ENCODE peak calls at places on chromosome 10, in eight cellular contexts. P, N, C, Y, K, J, B and V are unnamed samples.

GRCh38 chr10:35216303-35216905 is 89.8 kb downstream of the CREM start:
- DNase-seq in C (no peak), K (no peak), P (peak), J (no peak), B (peak), Y (peak), N (peak), V (peak)

GRCh38 chr10:88949912-88950664 is 2.5 kb downstream of the ACTA2 start:
- DNase-seq in C (no peak), N (peak), J (no peak), Y (no peak), B (no peak), K (no peak), P (no peak), V (no peak)

GRCh38 chr10:60711496-60711895 is 66.8 kb upstream of the CDK1 start:
- DNase-seq in K (no peak), P (no peak), Y (no peak), B (no peak), C (no peak), J (no peak), N (no peak), V (no peak)

GRCh38 chr10:25084447-25084846 is 68.0 kb downstream of the THNSL1 start:
- DNase-seq in J (no peak), P (no peak), N (no peak), Y (no peak), C (no peak), B (no peak), K (no peak), V (no peak)

GRCh38 chr10:3848005-3848767 is 63.2 kb upstream of the KLF6 start:
- DNase-seq in N (peak), Y (no peak), C (no peak), J (no peak), P (no peak), B (no peak), K (no peak), V (no peak)

GRCh38 chr10:119489572-119490326 is 52.8 kb downstream of the RGS10 start:
- DNase-seq in K (peak), P (no peak), N (peak), B (peak), Y (no peak), C (peak), J (peak), V (peak)

GRCh38 chr10:96740579-96741281 is 20.4 kb upstream of the PIK3AP1 start:
- DNase-seq in K (no peak), N (no peak), C (no peak), J (no peak), Y (no peak), P (no peak), B (peak), V (no peak)

GRCh38 chr10:132855889-132856288 is 69.9 kb upstream of the NKX6-2 start:
- DNase-seq in N (no peak), P (no peak), K (no peak), J (no peak), Y (no peak), C (no peak), B (no peak), V (no peak)

GRCh38 chr10:34187201-34187600 is 627.9 kb downstream of the PARD3 start:
- DNase-seq in C (no peak), J (no peak), B (no peak), N (peak), Y (no peak), P (no peak), K (no peak), V (no peak)

GRCh38 chr10:62632071-62632809 is 172.3 kb upstream of the ADO start:
- DNase-seq in K (no peak), J (no peak), C (peak), N (no peak), Y (no peak), B (no peak), P (peak), V (peak)

GRCh38 chr10:4260483-4260882 is 475.5 kb upstream of the KLF6 start:
- DNase-seq in K (no peak), P (no peak), J (no peak), N (peak), Y (no peak), B (no peak), C (no peak), V (no peak)

GRCh38 chr10:80289451-80290287 is at the start of gene MAT1A:
- DNase-seq in N (peak), P (no peak), B (no peak), C (no peak), Y (peak), J (no peak), K (no peak), V (no peak)

GRCh38 chr10:44786451-44786850 is 124.7 kb upstream of the TMEM72 start:
- DNase-seq in B (no peak), Y (no peak), P (no peak), J (no peak), K (no peak), N (peak), C (no peak), V (no peak)

GRCh38 chr10:125734148-125734547 is 14.6 kb downstream of the EDRF1 start:
- DNase-seq in N (no peak), J (no peak), P (no peak), C (no peak), B (no peak), Y (no peak), K (no peak), V (no peak)

GRCh38 chr10:132023092-132023811 is 41.5 kb upstream of the BNIP3 start:
- DNase-seq in N (peak), J (peak), Y (peak), C (peak), K (no peak), B (peak), P (no peak), V (peak)

GRCh38 chr10:130787252-130787651 is 524.3 kb downstream of the TCERG1L start:
- DNase-seq in N (no peak), Y (peak), C (no peak), P (no peak), J (no peak), K (no peak), B (no peak), V (no peak)

GRCh38 chr10:24114561-24114960 is 94.4 kb upstream of the KIAA1217 start:
- DNase-seq in C (no peak), K (no peak), B (no peak), J (no peak), N (peak), Y (no peak), P (no peak), V (no peak)

GRCh38 chr10:77919713-77920108 is 6.8 kb downstream of the DLG5 start:
- DNase-seq in B (no peak), C (no peak), K (no peak), P (no peak), J (peak), Y (peak), N (peak), V (no peak)

GRCh38 chr10:116122126-116122525 is 150.9 kb downstream of the GFRA1 start:
- DNase-seq in P (no peak), K (no peak), Y (no peak), J (no peak), C (no peak), N (no peak), B (no peak), V (no peak)

GRCh38 chr10:8211631-8212030 is 157.1 kb downstream of the GATA3 start:
- DNase-seq in N (no peak), Y (no peak), B (no peak), J (no peak), K (no peak), P (no peak), C (no peak), V (no peak)

GRCh38 chr10:118017850-118018249 is 28.9 kb downstream of the RAB11FIP2 start:
- DNase-seq in P (no peak), B (no peak), C (no peak), N (no peak), J (no peak), Y (no peak), K (no peak), V (no peak)

GRCh38 chr10:88004451-88004850 is 141.0 kb downstream of the PTEN start:
- DNase-seq in C (no peak), J (no peak), B (no peak), P (no peak), Y (no peak), N (peak), K (no peak), V (no peak)

GRCh38 chr10:79468015-79468560 is 22.7 kb upstream of the ZCCHC24 start:
- DNase-seq in K (no peak), P (no peak), Y (no peak), N (no peak), J (no peak), C (no peak), B (no peak), V (no peak)

GRCh38 chr10:93437000-93437945 is 44.9 kb downstream of the MYOF start:
- DNase-seq in J (peak), K (peak), C (no peak), P (peak), Y (no peak), B (peak), N (peak), V (no peak)

DNA sequence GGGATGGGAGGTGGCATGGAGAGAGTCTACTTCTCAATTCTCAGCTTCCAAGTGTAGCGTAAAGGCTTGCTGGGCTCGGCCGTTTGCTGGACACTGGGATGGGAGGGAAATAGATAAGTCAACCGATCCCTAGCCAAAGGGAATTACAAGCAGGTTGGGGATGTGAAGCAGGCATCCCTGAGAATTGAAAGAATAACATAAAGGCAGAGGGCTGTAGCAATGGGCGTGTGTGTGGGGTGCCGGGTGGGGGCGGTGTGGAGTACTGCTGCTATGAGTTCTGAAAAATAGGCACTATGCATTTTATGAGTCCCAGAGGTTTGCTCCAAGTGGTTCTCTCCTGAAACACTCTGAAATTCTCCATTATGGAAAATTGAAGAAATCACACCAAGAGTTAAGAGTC is 65.3 kb downstream of the ADRA2A start:
- DNase-seq in P (no peak), B (no peak), J (no peak), N (no peak), C (no peak), K (no peak), Y (no peak), V (no peak)
- TF ChIP-seq CTCF in P (no peak), B (no peak), J (no peak), N (no peak), C (no peak), K (no peak), Y (no peak), V (no peak)

DNA sequence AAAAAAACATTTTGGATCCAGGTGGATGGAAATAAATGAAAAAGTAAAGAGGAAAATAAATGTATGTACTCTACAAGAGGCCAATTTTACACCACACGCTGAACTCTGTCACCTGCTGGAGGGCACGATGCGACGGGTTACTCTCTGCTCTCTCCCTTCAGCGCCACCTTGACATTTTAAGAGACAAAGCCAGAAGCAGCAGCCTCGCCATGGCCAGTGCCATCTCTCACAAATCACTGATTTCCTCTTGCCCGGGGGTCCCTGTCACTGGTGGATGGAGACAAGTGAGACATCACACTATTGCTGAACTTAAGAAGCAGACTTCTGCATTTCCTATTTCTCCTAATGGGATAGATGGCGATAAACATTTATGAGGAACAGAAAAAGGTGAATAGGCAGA is 190.0 kb downstream of the ZMYND11 start:
- DNase-seq in N (no peak), Y (no peak), C (no peak), K (no peak), B (no peak), P (no peak), J (no peak), V (no peak)
- TF ChIP-seq CTCF in N (no peak), Y (no peak), C (no peak), K (no peak), B (no peak), P (no peak), J (no peak), V (no peak)

DNA sequence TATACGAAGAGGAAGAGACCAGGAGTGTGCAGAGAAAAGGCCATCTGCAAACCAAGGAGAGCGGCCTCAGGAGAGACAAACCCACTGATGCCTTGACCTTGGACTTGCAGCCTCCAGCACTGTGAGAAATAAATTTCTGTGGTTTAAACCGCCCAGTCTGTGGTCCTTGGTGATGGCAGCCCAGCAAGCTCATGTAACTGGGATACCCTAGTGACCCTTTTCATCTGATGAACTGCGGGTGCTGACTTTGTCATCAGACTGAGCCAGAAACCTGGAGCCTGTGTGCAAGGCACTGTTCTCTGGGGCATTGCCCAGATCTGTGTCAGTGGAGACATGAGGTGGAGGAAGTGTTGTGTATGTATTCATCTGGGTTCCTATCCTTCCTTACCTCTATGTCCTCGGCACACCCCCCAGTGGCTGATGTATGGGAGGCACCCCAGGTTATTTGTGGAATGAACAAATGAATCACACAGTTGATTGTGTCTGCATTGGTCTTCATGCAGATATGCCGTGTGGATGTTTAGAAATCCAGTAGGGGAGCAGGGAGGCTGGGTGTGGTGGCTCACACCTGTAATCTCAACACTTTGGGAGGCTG is 64.5 kb upstream of the BTBD16 start:
- DNase-seq in J (no peak), N (peak), C (no peak), B (no peak), P (no peak), K (no peak), Y (no peak), V (no peak)
- TF ChIP-seq CTCF in J (no peak), N (peak), C (no peak), B (no peak), P (no peak), K (no peak), Y (peak), V (no peak)

DNA sequence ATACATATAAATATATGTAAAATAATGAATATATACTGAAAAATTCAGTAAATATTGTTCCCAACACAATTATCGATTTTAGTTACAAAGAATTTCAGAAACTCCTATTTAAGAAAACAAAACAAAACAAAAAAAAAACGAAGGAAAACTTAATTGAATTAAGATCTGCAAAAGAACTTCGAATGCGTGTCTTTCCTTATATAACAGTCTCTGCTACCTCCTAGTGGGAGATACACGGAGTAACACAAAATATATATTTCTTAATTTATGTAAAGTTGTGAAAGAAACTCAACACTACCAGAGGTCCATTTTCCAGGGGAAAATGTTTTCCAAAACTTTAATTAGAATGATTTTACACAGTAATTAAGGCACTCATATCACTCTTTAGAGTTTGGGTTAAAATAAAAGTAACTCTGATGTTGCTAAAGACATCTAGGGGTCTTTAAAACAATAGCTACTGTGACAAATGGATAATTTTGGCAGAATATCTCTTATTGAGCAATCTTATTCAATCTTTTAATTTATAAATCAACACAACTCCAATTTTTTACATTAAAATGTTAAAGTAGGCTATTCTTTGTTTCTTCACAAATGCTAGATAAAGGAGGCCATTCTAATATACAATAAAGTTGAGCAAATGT is 41.6 kb downstream of the NEBL start:
- DNase-seq in N (peak), J (no peak), P (no peak), C (no peak), B (no peak), Y (no peak), K (no peak), V (no peak)
- TF ChIP-seq CTCF in N (peak), J (peak), P (peak), C (no peak), B (no peak), Y (peak), K (peak), V (peak)

DNA sequence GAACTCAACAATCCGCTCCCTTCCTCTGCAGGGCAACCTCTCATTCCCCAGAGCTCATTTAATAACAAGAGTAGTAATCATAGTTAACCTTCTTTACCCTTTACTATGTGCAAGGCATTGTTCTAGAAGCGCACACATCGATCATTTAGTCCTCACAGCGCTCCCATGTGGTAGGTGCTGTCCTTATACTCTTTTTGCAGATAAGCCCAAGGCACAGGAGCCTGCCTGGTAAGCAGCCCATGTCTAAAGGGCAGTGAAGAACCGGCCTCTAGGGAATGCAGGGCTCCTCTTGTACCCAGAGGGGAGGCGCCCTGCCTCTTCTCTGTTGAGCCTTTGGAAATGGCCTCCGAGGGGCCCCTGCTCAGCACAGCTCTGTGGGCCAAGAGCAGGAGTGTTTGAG is 14.3 kb downstream of the CHST3 start:
- DNase-seq in P (no peak), J (no peak), N (no peak), B (no peak), K (no peak), Y (no peak), C (no peak), V (no peak)
- TF ChIP-seq CTCF in P (no peak), J (no peak), N (no peak), B (no peak), K (no peak), Y (no peak), C (no peak), V (no peak)

GRCh38 chr10:43172645-43173044 is 34.4 kb downstream of the CSGALNACT2 start:
- DNase-seq in K (no peak), N (no peak), C (no peak), J (no peak), B (no peak), P (no peak), Y (no peak), V (no peak)

GRCh38 chr10:43166879-43167490 is 28.7 kb downstream of the CSGALNACT2 start:
- DNase-seq in B (no peak), Y (no peak), C (no peak), N (no peak), P (no peak), K (no peak), J (no peak), V (no peak)

GRCh38 chr10:43166207-43166878 is 28.1 kb downstream of the CSGALNACT2 start:
- DNase-seq in K (no peak), C (no peak), N (no peak), B (no peak), J (no peak), Y (no peak), P (no peak), V (no peak)

GRCh38 chr10:43173120-43173519 is 34.9 kb downstream of the CSGALNACT2 start:
- DNase-seq in J (no peak), P (no peak), C (no peak), N (no peak), Y (no peak), K (no peak), B (no peak), V (no peak)

GRCh38 chr10:43170491-43170890 is 32.2 kb downstream of the CSGALNACT2 start:
- DNase-seq in P (no peak), K (no peak), Y (no peak), B (no peak), C (no peak), N (peak), J (no peak), V (no peak)
- TF ChIP-seq CTCF in P (no peak), K (no peak), Y (peak), B (no peak), C (no peak), N (peak), J (no peak), V (no peak)

GRCh38 chr10:21020545-21020944 is 123.4 kb upstream of the NEBL start:
- DNase-seq in Y (no peak), K (no peak), B (no peak), C (no peak), N (no peak), P (no peak), J (peak), V (no peak)
- TF ChIP-seq CTCF in Y (peak), K (no peak), B (no peak), C (no peak), N (peak), P (no peak), J (peak), V (no peak)

DNA sequence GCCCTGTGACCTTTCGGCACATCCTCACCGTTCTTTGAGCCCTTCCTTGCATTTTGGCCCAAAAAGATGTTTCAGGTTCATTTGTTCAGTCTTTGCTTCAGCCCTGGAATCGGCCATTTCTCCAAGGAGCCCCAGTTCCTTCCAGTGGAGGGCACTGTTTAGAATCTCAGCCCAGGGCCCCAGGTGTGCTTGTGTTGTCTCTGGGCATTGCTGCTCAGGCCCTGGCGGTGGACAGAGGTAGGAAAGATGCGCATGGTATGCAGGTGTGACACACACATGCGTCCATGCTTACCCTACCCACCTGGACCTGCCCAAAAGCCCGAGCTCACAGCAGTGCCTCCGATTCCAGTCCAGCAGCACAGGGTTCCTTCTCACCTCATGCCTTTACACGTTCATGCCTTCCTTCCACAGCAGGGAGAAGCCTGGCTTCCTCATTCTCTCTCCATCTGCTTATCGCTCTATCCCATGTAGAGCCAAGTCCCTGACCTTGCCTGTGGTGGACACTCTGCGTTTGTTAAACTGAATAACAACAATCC is 70.6 kb downstream of the LHPP start:
- DNase-seq in B (no peak), N (no peak), J (peak), C (no peak), Y (no peak), K (no peak), P (no peak), V (no peak)
- TF ChIP-seq CTCF in B (no peak), N (peak), J (peak), C (no peak), Y (peak), K (peak), P (no peak), V (no peak)